ENCODE peak calls at places on chromosomes 12 and 14, in five cellular contexts. L is cardiac muscle cell; J is CD4-positive, CD25-positive, alpha-beta regulatory T cell; M is ovary; P is WERI-Rb-1. A is an unnamed sample.

GRCh38 chr12:66861157-66861750 is 182.4 kb upstream of the GRIP1 start:
- DNase-seq in L (peak), J (peak), M (peak), P (peak), A (peak)

GRCh38 chr12:42162198-42162597 is 17.5 kb upstream of the GXYLT1 start:
- DNase-seq in L (no peak), J (no peak), M (no peak), P (no peak), A (no peak)

GRCh38 chr14:59293934-59294661 is 105.6 kb downstream of the DAAM1 start:
- DNase-seq in L (peak), J (no peak), M (no peak), P (no peak), A (no peak)

GRCh38 chr14:61589691-61590521 is 105.4 kb upstream of the HIF1A start:
- DNase-seq in L (no peak), J (no peak), M (no peak), P (peak), A (no peak)

GRCh38 chr12:93785262-93786010 is 108.3 kb downstream of the CRADD start:
- DNase-seq in L (peak), J (peak), M (peak), P (no peak), A (peak)

GRCh38 chr12:94560416-94561221 is 89.7 kb downstream of the TMCC3 start:
- DNase-seq in L (peak), J (no peak), M (peak), P (no peak), A (no peak)

GRCh38 chr12:109760031-109760929 is 46.7 kb downstream of the FAM222A start:
- DNase-seq in L (no peak), J (no peak), M (peak), P (peak), A (no peak)

GRCh38 chr12:108495054-108495453 is 20.0 kb upstream of the FICD start:
- DNase-seq in L (peak), J (no peak), M (no peak), P (peak), A (no peak)

GRCh38 chr12:8636581-8636980 is 23.9 kb upstream of the AICDA start:
- DNase-seq in L (no peak), J (no peak), M (no peak), P (no peak), A (no peak)

GRCh38 chr14:98564541-98564940 is 707.5 kb downstream of the BCL11B start:
- DNase-seq in L (no peak), J (no peak), M (no peak), P (no peak), A (no peak)

GRCh38 chr14:69314327-69314726 is 54.4 kb downstream of the GALNT16 start:
- DNase-seq in L (no peak), J (no peak), M (no peak), P (no peak), A (no peak)

GRCh38 chr12:127108360-127109215 is 1158.4 kb upstream of the TMEM132C start:
- DNase-seq in L (peak), J (peak), M (peak), P (peak), A (peak)

GRCh38 chr12:14913381-14913781 is 25.0 kb downstream of the ERP27 start:
- DNase-seq in L (peak), J (no peak), M (no peak), P (peak), A (no peak)

GRCh38 chr12:122872815-122873361 is 23.0 kb downstream of the VPS37B start:
- DNase-seq in L (no peak), J (no peak), M (no peak), P (no peak), A (no peak)

GRCh38 chr14:104688505-104688754 is 988 bp upstream of the INF2 start:
- DNase-seq in L (no peak), J (no peak), M (no peak), P (no peak), A (no peak)

GRCh38 chr14:104685216-104685997 is 4.0 kb upstream of the INF2 start:
- DNase-seq in L (no peak), J (no peak), M (no peak), P (no peak), A (no peak)

GRCh38 chr14:104687601-104688504 is 1.6 kb upstream of the INF2 start:
- DNase-seq in L (peak), J (no peak), M (peak), P (no peak), A (no peak)

GRCh38 chr14:104685998-104686610 is 3.3 kb upstream of the INF2 start:
- DNase-seq in L (no peak), J (no peak), M (no peak), P (no peak), A (no peak)

GRCh38 chr14:104686624-104687517 is 2.5 kb upstream of the INF2 start:
- DNase-seq in L (no peak), J (no peak), M (peak), P (no peak), A (no peak)
- H3K4me3 ChIP-seq in L (no peak), J (no peak), M (no peak), P (no peak), A (no peak)

DNA sequence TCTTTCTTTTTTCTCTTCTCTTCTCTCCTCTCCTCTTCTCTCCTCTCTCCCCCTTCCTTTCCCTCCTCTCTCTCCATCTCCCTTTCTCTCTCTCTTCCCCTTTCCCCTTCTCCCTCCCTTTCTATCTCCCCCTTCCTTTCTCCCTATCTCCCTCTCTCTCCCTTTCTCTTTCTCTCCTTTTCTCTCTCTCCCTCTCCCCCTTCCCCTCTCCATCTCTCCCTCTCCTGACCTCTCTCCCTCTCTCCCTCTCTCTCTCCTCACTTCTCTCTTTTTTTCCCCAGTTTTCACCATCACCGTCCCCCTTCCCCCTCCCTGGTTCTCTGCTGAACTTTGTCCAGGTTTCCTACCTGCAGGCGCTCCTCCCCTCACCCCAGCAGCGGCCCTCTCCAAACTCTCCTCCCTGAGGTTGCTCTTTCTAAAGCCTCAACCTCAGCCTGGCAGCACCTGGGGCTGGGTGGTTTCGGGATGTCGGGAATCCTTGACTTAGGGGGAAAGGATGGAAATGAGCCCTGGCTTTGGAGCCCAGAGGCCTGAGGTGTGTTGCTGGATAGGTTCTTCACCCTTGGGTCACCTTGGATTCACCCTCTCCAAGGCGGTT is 14.7 kb upstream of the TBX3 start:
- DNase-seq in L (no peak), J (no peak), M (no peak), P (no peak), A (no peak)
- H3K4me3 ChIP-seq in L (peak), J (no peak), M (no peak), P (no peak), A (peak)

GRCh38 chr12:4540170-4540569 is 1.5 kb downstream of the RAD51AP1 start:
- DNase-seq in L (no peak), J (no peak), M (no peak), P (no peak), A (no peak)
- H3K4me3 ChIP-seq in L (peak), J (no peak), M (no peak), P (peak), A (no peak)

DNA sequence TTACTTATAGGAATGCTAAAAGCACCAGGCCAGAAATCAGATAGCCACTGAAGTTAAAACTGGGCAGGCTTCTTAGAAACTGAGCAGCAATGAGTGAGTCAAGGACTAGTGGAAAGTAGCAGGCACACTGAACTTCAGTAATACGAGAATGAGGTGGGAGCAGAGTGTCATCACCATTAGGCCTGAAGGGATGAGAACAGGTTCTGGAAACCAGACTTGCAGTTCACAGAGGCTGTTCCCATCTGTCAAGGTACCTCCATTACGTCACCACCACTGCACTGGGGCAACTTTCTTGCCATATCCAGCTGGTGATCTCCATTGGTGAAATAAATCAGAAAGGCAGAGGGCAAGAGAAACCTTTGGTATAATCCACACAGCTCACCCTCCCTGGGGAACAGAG is 15.6 kb downstream of the ZNF10 start:
- DNase-seq in L (no peak), J (no peak), M (no peak), P (no peak), A (no peak)
- H3K4me3 ChIP-seq in L (no peak), J (no peak), M (no peak), P (no peak), A (no peak)

DNA sequence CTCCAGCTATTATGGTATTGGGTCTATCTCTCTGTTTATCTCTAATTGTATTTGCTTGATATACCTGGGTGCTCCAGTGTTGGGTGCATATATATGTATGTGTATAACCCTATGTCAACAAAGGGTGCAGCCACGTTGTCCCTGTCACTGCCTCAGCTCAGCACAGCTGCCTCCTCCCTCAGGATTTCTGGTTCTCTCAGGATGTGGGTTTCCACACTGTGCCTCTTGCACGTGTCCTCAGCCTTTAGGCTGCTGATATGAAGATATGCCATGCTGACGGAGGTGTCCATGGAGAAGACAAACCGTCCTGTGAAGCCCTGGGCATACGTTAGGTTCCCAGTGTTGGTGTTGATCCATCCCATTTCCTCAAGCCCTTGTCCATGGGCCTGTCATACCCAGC is 791.2 kb downstream of the TMEM121 start:
- DNase-seq in L (no peak), J (no peak), M (no peak), P (no peak), A (no peak)
- H3K4me3 ChIP-seq in L (no peak), J (no peak), M (no peak), P (no peak), A (no peak)

DNA sequence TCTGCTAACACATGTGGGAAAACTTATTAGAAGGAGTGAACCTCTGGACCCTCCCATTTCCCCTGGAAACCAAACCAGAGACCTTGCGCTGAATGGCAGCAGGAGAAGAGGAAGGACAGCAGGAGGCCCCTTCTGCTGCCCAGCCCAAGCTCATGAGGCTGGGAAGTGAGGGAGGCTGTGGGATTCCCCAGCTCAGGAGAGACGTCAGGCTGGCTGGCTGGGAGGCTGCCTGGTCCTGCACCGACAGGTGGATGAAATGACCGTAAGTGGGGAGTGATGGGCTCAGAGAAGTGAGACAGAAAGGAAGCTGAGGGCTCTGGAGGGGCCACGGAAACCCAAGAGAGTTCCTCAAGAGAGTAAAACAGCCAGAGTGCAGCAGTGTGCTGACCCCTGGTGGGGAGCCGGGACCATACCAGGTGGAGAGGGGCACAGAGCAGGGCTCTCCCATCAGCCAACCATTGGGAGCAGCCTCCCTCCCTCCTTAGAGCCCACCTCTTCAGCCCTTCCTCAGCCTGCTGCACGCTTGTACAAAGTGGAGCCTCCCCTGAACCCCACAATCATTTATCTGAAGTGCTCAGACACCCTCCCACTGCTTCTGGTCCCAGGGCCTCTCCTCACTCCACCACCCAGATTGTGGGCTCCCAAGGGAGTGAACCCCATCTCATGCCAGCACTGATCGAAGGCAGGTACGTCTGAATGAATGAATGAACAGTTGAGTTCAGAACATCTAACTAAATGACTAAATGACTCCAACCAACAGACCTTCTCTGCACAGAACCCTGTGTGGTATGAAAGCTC is 14.0 kb downstream of the TAMALIN start:
- DNase-seq in L (peak), J (peak), M (no peak), P (peak), A (no peak)
- H3K4me3 ChIP-seq in L (no peak), J (no peak), M (no peak), P (no peak), A (no peak)

DNA sequence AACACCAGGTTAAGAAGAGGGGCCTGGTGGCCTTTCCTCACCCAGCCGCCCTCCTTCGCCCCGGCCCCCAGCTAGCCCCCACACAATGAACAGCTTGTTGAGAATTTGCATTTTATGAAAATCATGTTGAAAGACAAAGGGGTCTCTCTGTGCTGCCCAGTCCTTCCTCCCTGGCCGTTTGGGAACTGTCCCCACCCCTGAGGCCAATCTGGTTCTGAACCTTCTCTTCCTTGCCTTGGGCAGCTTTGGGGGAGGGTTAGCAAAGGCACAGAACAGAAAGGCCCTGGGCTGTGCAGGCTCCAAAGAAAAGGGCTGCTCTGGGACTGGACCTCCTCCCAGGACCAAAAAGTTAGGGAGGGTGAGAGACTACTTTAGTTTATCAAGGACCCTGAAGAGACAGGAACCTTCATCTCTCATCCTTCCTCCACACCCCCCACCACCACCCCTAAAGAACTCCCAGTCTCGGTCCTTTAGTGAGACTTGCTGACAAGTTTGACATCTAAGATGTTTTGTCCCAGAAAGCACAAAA is 1.3 kb downstream of the TAMALIN start:
- DNase-seq in L (no peak), J (no peak), M (peak), P (no peak), A (no peak)
- H3K4me3 ChIP-seq in L (no peak), J (peak), M (peak), P (no peak), A (peak)

GRCh38 chr12:106445981-106446380 is 88.4 kb downstream of the POLR3B start:
- DNase-seq in L (no peak), J (no peak), M (no peak), P (no peak), A (no peak)
- H3K4me3 ChIP-seq in L (no peak), J (no peak), M (no peak), P (no peak), A (no peak)

DNA sequence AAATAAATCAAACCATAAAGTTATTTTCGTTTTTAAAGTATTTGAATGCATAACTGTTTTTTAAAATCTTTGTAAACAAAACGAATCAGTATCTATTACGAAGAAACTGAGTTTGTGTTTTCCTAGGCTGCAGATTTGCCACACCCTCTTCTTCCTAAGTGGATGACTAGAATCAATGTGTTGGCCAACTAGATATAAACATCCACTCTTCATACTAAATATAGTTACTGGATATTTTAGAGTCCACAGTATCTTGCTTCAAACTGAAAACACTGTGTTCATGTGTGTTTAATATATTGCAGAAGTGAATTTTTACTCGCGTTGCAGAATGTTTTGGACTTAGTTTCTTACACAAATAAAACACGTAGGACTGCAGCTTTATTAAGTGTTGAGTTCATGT is 63.2 kb downstream of the KLHL28 start:
- DNase-seq in L (no peak), J (no peak), M (no peak), P (no peak), A (no peak)
- H3K4me3 ChIP-seq in L (peak), J (peak), M (peak), P (no peak), A (no peak)

DNA sequence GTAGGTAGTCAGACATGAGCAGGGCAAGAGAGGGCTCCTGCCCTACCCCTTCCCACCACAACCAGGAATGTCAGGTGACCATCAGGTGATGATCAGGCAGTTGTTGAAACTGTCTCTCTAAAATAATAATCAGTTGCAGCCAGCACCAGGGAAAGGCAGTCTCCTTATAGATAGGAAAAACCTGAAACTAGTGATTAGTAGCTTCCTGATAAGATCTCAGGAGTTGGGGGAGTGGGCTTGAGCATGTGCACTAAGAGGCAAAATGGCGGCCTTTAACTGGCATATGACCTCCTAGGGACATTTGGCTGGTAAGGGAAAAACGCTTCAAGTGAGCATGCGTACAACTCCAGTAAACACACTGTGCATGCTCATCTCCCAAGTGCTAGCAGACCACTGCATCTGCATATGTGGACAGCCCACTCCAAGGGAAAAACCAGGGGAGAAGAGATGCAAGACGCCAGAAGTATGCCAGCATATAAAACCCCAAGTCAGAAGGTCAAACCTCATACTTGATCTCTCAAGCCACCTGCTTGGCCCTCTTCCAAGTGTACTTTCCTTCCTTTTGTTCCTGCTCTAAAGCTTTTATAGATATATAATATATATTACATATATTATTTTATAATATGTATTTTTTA is 37.1 kb downstream of the TGFB3 start:
- DNase-seq in L (no peak), J (no peak), M (no peak), P (no peak), A (no peak)
- H3K4me3 ChIP-seq in L (no peak), J (no peak), M (no peak), P (no peak), A (no peak)